ENCODE peak calls at places on chromosome 21, in eight cellular contexts. U is aorta, T is OCI-LY7, A is Peyer's patch, G is cardiac muscle cell, W is colonic mucosa, C is tibial artery, O is H9. K is an unnamed sample.
A peak's percentile ranks its signal among the peaks of the same experiment; 100 is the strongest.

GRCh38 chr21:15893902-15894301 is 164.1 kb downstream of the USP25 start:
- DNase-seq in U (no peak), T (no peak), A (no peak), G (no peak), W (no peak), C (no peak), O (no peak), K (no peak)

GRCh38 chr21:39660596-39660995 is 47.9 kb downstream of the B3GALT5 start:
- DNase-seq in U (no peak), T (no peak), A (peak; percentile 57), G (no peak), W (peak; percentile 58), C (no peak), O (no peak), K (no peak)

GRCh38 chr21:17818158-17819113 is 720 bp downstream of the C21orf91 start:
- DNase-seq in U (peak; percentile 88), T (peak; percentile 78), A (peak; percentile 74), G (peak; percentile 59), W (peak; percentile 59), C (no peak), O (peak; percentile 46), K (no peak)

GRCh38 chr21:42413500-42413899 is 9.8 kb downstream of the UBASH3A start:
- DNase-seq in U (no peak), T (no peak), A (peak; percentile 36), G (no peak), W (no peak), C (no peak), O (no peak), K (no peak)

GRCh38 chr21:14562959-14563358 is 16.8 kb upstream of the SAMSN1 start:
- DNase-seq in U (no peak), T (no peak), A (no peak), G (no peak), W (no peak), C (no peak), O (no peak), K (no peak)

GRCh38 chr21:15063081-15063820 is 1.5 kb downstream of the NRIP1 start:
- DNase-seq in U (no peak), T (no peak), A (peak; percentile 53), G (peak; percentile 37), W (peak; percentile 37), C (no peak), O (no peak), K (no peak)

GRCh38 chr21:29318354-29318753 is 19.6 kb downstream of the BACH1 start:
- DNase-seq in U (no peak), T (no peak), A (no peak), G (no peak), W (no peak), C (no peak), O (no peak), K (no peak)

GRCh38 chr21:45151484-45152115 is 77.2 kb downstream of the ADARB1 start:
- DNase-seq in U (peak; percentile 57), T (peak; percentile 42), A (no peak), G (no peak), W (peak; percentile 13), C (no peak), O (peak; percentile 26), K (no peak)

GRCh38 chr21:42199488-42200463 is 19.2 kb upstream of the ABCG1 start:
- DNase-seq in U (no peak), T (peak; percentile 79), A (peak; percentile 69), G (no peak), W (no peak), C (no peak), O (no peak), K (no peak)

GRCh38 chr21:42261832-42262200 is 42.9 kb downstream of the ABCG1 start:
- DNase-seq in U (no peak), T (no peak), A (no peak), G (no peak), W (no peak), C (no peak), O (no peak), K (no peak)

DNA sequence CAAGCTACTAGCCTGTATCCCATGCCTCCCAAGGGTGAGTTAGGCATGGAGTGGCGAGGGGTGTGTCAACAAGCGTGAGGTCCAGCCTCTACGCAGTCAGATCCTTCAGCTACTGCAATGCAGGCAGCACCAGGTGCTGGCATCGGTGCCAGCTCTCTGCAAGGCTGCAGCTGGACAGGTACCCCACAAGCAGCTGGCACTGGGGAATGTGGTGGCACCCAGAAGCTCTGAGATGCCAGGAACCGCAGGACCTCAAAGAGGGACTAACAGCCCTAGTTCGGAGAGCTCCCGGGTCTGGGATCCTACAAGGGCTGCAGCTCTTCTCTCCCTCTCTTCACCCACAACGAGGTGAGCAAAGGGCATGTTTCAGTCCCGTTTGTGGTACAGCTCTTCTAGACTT is 974.5 kb downstream of the LTN1 start:
- DNase-seq in U (no peak), T (no peak), A (no peak), G (no peak), W (no peak), C (no peak), O (no peak), K (no peak)
- H3K4me1 ChIP-seq in U (no peaks in the 10 kb centered on the region), T (no peaks in the 10 kb centered on the region), A (no peaks in the 10 kb centered on the region), G (no peaks in the 10 kb centered on the region), W (no peaks in the 10 kb centered on the region), C (no peaks in the 10 kb centered on the region), O (no peaks in the 10 kb centered on the region), K (no peaks in the 10 kb centered on the region)

DNA sequence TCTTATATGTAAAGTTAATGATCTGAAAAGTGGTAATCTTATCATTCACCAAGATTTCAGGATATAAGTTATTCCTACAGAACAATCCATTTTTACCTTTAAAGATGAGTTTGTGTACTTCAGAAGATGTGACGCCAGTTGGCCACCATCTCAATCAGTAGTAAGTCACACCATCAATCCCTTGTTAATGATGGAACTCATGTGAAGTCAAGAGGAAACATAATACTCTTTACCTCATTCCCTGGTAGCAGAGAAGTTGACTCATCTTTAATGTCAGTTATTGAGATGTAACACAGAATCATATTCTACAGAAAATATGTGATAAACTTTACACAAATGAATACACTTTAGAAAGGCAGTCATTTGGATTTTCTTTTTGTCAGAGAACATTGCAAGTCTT is 38.2 kb downstream of the MRPL39 start:
- DNase-seq in U (no peak), T (no peak), A (no peak), G (no peak), W (no peak), C (no peak), O (no peak), K (no peak)
- H3K4me1 ChIP-seq in U (no peaks in the 10 kb centered on the region), T (peaks cover 30% of the 10 kb centered on the region), A (no peaks in the 10 kb centered on the region), G (no peaks in the 10 kb centered on the region), W (no peaks in the 10 kb centered on the region), C (no peaks in the 10 kb centered on the region), O (no peaks in the 10 kb centered on the region), K (peaks cover 29% of the 10 kb centered on the region)

DNA sequence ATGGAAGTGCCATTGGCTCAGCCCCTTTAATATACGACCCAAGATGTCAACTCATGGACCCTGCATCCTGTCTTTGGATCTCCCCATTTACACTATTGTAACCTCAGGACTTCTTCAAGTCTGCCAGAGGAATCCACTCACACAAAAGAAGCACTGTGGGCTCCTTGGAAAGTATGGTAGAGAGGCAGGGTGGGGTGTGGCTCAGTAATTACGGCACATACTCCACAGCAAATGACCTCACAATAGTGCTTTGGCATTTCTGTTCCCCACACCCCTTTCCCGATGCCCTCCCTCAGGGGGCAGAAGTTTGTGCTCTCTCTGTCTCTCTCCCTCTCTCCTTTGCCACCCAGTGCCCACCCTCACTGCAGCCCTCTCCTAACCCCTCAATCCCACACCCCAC is 27.8 kb upstream of the IFNAR2 start:
- DNase-seq in U (no peak), T (no peak), A (no peak), G (no peak), W (peak; percentile 36), C (no peak), O (no peak), K (no peak)
- H3K4me1 ChIP-seq in U (no peaks in the 10 kb centered on the region), T (peaks cover 67% of the 10 kb centered on the region), A (peaks cover 29% of the 10 kb centered on the region), G (no peaks in the 10 kb centered on the region), W (peaks cover 11% of the 10 kb centered on the region), C (no peaks in the 10 kb centered on the region), O (no peaks in the 10 kb centered on the region), K (peaks cover 19% of the 10 kb centered on the region)

DNA sequence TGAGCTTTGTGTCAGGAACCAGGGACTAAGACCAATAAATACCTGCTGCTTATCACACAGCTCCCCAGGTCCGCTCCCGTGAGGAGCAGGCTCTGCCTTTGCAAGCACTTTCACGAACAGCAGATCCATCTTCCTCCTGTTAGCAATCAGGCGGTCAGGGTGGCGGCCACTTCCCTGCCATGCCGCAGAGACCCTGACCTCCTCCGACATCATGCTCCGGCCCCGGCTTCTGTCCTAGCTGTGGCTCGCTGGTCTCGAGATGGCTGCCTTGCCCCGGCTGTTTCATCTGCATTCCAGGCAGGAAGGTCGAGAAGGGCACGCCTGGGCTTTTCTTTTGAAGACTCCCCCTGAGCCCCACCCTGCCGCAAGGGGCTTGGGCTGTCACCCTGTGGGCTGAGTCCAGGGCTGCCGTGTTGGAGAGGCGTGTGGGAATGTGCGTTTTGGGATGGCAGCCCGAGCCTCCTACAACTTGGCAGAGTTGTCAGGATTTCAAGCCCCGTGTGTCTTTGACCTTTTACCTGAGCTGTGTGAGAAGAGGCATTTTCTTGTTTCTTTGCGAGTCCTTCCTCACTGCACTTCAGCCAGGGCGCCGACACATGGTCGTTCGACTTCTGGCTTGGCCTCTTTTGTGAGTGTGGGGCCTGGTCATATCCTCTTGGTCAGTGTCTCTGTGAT is 59.5 kb downstream of the AGPAT3 start:
- DNase-seq in U (no peak), T (no peak), A (no peak), G (no peak), W (no peak), C (no peak), O (no peak), K (no peak)
- H3K4me1 ChIP-seq in U (no peaks in the 10 kb centered on the region), T (no peaks in the 10 kb centered on the region), A (peaks cover 58% of the 10 kb centered on the region), G (peaks cover 15% of the 10 kb centered on the region), W (peaks cover 8% of the 10 kb centered on the region), C (no peaks in the 10 kb centered on the region), O (peaks cover 3% of the 10 kb centered on the region), K (peaks cover 22% of the 10 kb centered on the region)

GRCh38 chr21:38282921-38283320 is 26.1 kb downstream of the KCNJ15 start:
- DNase-seq in U (no peak), T (no peak), A (no peak), G (no peak), W (no peak), C (no peak), O (no peak), K (no peak)
- H3K4me1 ChIP-seq in U (no peaks in the 10 kb centered on the region), T (no peaks in the 10 kb centered on the region), A (no peaks in the 10 kb centered on the region), G (no peaks in the 10 kb centered on the region), W (no peaks in the 10 kb centered on the region), C (no peaks in the 10 kb centered on the region), O (no peaks in the 10 kb centered on the region), K (no peaks in the 10 kb centered on the region)

DNA sequence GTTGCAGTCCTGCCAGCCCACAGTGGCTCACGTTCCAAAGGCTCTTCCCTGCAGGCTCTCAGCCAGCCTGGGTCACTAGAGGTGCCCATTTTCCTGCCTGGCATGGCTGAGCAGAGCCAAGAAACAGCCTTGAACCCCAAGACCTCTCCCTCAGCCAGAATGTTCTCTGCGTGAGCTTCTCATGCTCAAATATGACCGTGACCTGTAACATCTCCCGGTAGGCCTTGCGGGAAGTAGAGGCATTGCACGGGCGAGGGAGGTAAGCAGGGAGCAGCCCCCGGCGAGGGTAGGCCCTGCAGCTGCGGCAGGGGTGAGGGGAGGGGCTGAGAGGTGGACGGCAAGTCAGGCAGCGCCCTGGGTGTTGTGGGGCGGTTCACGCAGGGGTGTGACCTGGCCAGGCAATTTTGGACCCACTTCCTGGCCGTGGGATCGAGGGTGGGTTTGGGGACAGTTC is 20.0 kb downstream of the RRP1 start:
- DNase-seq in U (no peak), T (no peak), A (no peak), G (no peak), W (no peak), C (no peak), O (no peak), K (no peak)
- H3K4me1 ChIP-seq in U (no peaks in the 10 kb centered on the region), T (peaks cover 62% of the 10 kb centered on the region), A (peaks cover 21% of the 10 kb centered on the region), G (no peaks in the 10 kb centered on the region), W (peaks cover 6% of the 10 kb centered on the region), C (no peaks in the 10 kb centered on the region), O (no peaks in the 10 kb centered on the region), K (peaks cover 8% of the 10 kb centered on the region)

K was measured in effector memory CD4-positive, alpha-beta T cell.